ENCODE peak calls at places on chromosomes 12 and 14, in five cellular contexts. K is stimulated activated naive CD4-positive, alpha-beta T cell; F is RCC 7860; X is NCI-H2081; J is astrocyte of the spinal cord. C is an unnamed sample.

GRCh38 chr12:22163594-22163993 is 117.6 kb downstream of the CMAS start:
- DNase-seq in X (no peak), F (no peak), J (no peak), K (no peak), C (no peak)

GRCh38 chr14:102897299-102898027 is 25.0 kb upstream of the AMN start:
- DNase-seq in J (no peak), F (no peak), X (no peak), K (no peak), C (no peak)

GRCh38 chr12:95830335-95831089 is 28.2 kb upstream of the SNRPF start:
- DNase-seq in J (no peak), K (no peak), F (no peak), X (no peak), C (no peak)

GRCh38 chr14:102878970-102879460 is 43.4 kb upstream of the AMN start:
- DNase-seq in J (no peak), X (no peak), K (no peak), F (no peak), C (no peak)

GRCh38 chr14:64566651-64567122 is 16.9 kb downstream of the PPP1R36 start:
- DNase-seq in J (no peak), F (no peak), K (no peak), X (no peak), C (no peak)

GRCh38 chr12:73863541-73863940 is 674.1 kb upstream of the ATXN7L3B start:
- DNase-seq in J (peak; percentile 40), F (peak; percentile 50), X (no peak), K (no peak), C (peak; percentile 69)

GRCh38 chr12:69821441-69822204 is 3.4 kb upstream of the MYRFL start:
- DNase-seq in K (no peak), J (peak; percentile 91), F (peak; percentile 66), X (no peak), C (peak; percentile 84)

GRCh38 chr14:93969082-93969828 is 7.1 kb downstream of the ASB2 start:
- DNase-seq in X (no peak), J (no peak), F (no peak), K (no peak), C (no peak)

GRCh38 chr12:132249747-132250478 is 79.5 kb downstream of the GALNT9 start:
- DNase-seq in J (no peak), F (no peak), K (no peak), X (no peak), C (no peak)

GRCh38 chr12:34304001-34304400 is 281.7 kb downstream of the ALG10 start:
- DNase-seq in K (no peak), F (no peak), J (no peak), X (no peak), C (no peak)

GRCh38 chr12:116186482-116187157 is 90.9 kb downstream of the MED13L start:
- DNase-seq in J (no peak), X (no peak), K (no peak), F (no peak), C (no peak)

GRCh38 chr14:104436741-104437701 is 142.5 kb upstream of the C14orf180 start:
- DNase-seq in F (no peak), K (no peak), X (peak; percentile 84), J (no peak), C (no peak)

GRCh38 chr12:56517854-56518253 is 3.8 kb upstream of the RBMS2 start:
- DNase-seq in J (no peak), X (no peak), K (no peak), F (peak; percentile 28), C (no peak)

GRCh38 chr14:61653507-61653906 is 41.8 kb upstream of the HIF1A start:
- DNase-seq in K (no peak), F (peak; percentile 28), J (peak; percentile 43), X (no peak), C (peak; percentile 54)

GRCh38 chr12:127774828-127775227 is 492.1 kb upstream of the TMEM132C start:
- DNase-seq in J (no peak), F (no peak), X (no peak), K (no peak), C (no peak)

GRCh38 chr12:1122803-1123202 is 131.8 kb downstream of the ERC1 start:
- DNase-seq in K (peak; percentile 30), X (no peak), J (no peak), F (no peak), C (no peak)

GRCh38 chr12:96247567-96247962 is 53.4 kb downstream of the ELK3 start:
- DNase-seq in K (no peak), X (no peak), F (peak; percentile 59), J (no peak), C (peak; percentile 47)

GRCh38 chr12:130026608-130027176 is 122.9 kb upstream of the TMEM132D start:
- DNase-seq in X (no peak), J (no peak), F (peak; percentile 9), K (peak; percentile 9), C (peak; percentile 5)

GRCh38 chr14:100083706-100084105 is 18.5 kb downstream of the EVL start:
- DNase-seq in J (no peak), K (no peak), X (no peak), F (no peak), C (no peak)

GRCh38 chr14:96622926-96623325 is 120.7 kb downstream of the PAPOLA start:
- DNase-seq in J (no peak), F (no peak), K (no peak), X (no peak), C (no peak)

GRCh38 chr12:96240251-96240650 is 46.1 kb downstream of the ELK3 start:
- DNase-seq in F (no peak), J (no peak), K (no peak), X (no peak), C (no peak)

GRCh38 chr14:75022655-75023054 is 19.9 kb downstream of the EIF2B2 start:
- DNase-seq in X (no peak), F (no peak), J (peak; percentile 8), K (no peak), C (no peak)

GRCh38 chr14:30855345-30856037 is 18.9 kb upstream of the COCH start:
- DNase-seq in F (no peak), X (no peak), J (no peak), K (no peak), C (no peak)

GRCh38 chr12:29888777-29889176 is 105.0 kb upstream of the TMTC1 start:
- DNase-seq in F (no peak), K (no peak), J (no peak), X (no peak), C (no peak)

GRCh38 chr12:120229071-120229582 is 28.2 kb upstream of the RPLP0 start:
- DNase-seq in X (no peak), K (no peak), J (no peak), F (peak; percentile 56), C (peak; percentile 67)

GRCh38 chr14:102080183-102081080 is 6.4 kb downstream of the HSP90AA1 start:
- DNase-seq in K (no peak), J (no peak), X (no peak), F (no peak), C (no peak)

GRCh38 chr12:15575797-15576560 is 213.2 kb downstream of the EPS8 start:
- DNase-seq in K (no peak), J (no peak), F (no peak), X (no peak), C (no peak)

GRCh38 chr14:91282954-91283645 is 38.6 kb upstream of the GPR68 start:
- DNase-seq in K (no peak), X (no peak), J (no peak), F (no peak), C (no peak)

GRCh38 chr12:113678222-113678621 is 206.6 kb upstream of the LHX5 start:
- DNase-seq in F (no peak), X (no peak), J (no peak), K (no peak), C (no peak)

GRCh38 chr12:53750812-53751335 is 905 bp downstream of the CISTR start:
- DNase-seq in K (no peak), X (no peak), F (no peak), J (no peak), C (no peak)

GRCh38 chr14:103733651-103734050 is 18.0 kb downstream of the ZFYVE21 start:
- DNase-seq in J (peak; percentile 47), F (no peak), K (no peak), X (no peak), C (no peak)

GRCh38 chr12:56208014-56208413 is 13.7 kb downstream of the RNF41 start:
- DNase-seq in J (no peak), X (no peak), K (no peak), F (no peak), C (no peak)

GRCh38 chr12:54163147-54163546 is 25.6 kb downstream of the SMUG1 start:
- DNase-seq in K (no peak), X (no peak), J (no peak), F (no peak), C (no peak)